ENCODE peak calls at places on chromosomes 16 and 17, in six cellular contexts. B is IMR-90, M is K562, U is SK-N-SH, R is GM12878, C is HepG2. S is an unnamed sample.

GRCh38 chr17:9833922-9834321 is 8.2 kb downstream of the GLP2R start:
- DNase-seq in B (no peak), R (no peak), U (no peak), M (no peak), C (no peak), S (no peak)

GRCh38 chr17:82101301-82101715 is 3.3 kb upstream of the FASN start:
- DNase-seq in B (no peak), U (peak), C (no peak), M (no peak), R (no peak), S (no peak)

GRCh38 chr17:75614006-75614405 is 19.2 kb upstream of the SMIM5 start:
- DNase-seq in R (no peak), C (no peak), M (peak), U (peak), B (no peak), S (peak)

GRCh38 chr17:43846221-43846712 is 709 bp upstream of the CD300LG start:
- DNase-seq in M (peak), B (peak), R (no peak), U (peak), C (peak), S (peak)

GRCh38 chr17:8004899-8005298 is 2.5 kb downstream of the GUCY2D start:
- DNase-seq in M (no peak), R (no peak), U (no peak), B (peak), C (no peak), S (no peak)

GRCh38 chr16:4298761-4299522 is 16.9 kb upstream of the GLIS2 start:
- DNase-seq in B (peak), R (no peak), M (peak), C (no peak), U (peak), S (peak)

GRCh38 chr17:36529121-36529520 is 5.5 kb downstream of the MYO19 start:
- DNase-seq in U (no peak), M (peak), R (no peak), C (no peak), B (peak), S (peak)

GRCh38 chr16:86922311-86922710 is 344.0 kb downstream of the FOXL1 start:
- DNase-seq in M (no peak), R (no peak), B (no peak), C (no peak), U (no peak), S (no peak)

GRCh38 chr16:86517652-86518258 is 7.4 kb downstream of the FOXF1 start:
- DNase-seq in U (peak), R (no peak), C (peak), M (peak), B (peak), S (peak)

GRCh38 chr17:21689604-21690003 is 2.7 kb upstream of the KCNJ18 start:
- DNase-seq in C (no peak), B (peak), M (no peak), R (no peak), U (no peak), S (peak)

GRCh38 chr17:62206550-62206949 is 141.5 kb upstream of the MED13 start:
- DNase-seq in B (no peak), M (no peak), R (no peak), U (peak), C (no peak), S (no peak)

GRCh38 chr17:36777118-36777517 is 160.2 kb upstream of the LHX1 start:
- DNase-seq in M (peak), B (peak), R (no peak), U (no peak), C (no peak), S (no peak)

GRCh38 chr16:57620316-57621231 is 7.9 kb upstream of the ADGRG1 start:
- DNase-seq in B (no peak), R (no peak), C (no peak), M (no peak), U (no peak), S (no peak)

GRCh38 chr17:44794699-44795413 is 35.2 kb downstream of the GJC1 start:
- DNase-seq in M (peak), R (no peak), U (no peak), C (no peak), B (peak), S (peak)

GRCh38 chr17:8488491-8488890 is 52.8 kb downstream of the NDEL1 start:
- DNase-seq in M (no peak), R (no peak), B (no peak), C (no peak), U (no peak), S (no peak)

GRCh38 chr17:39197380-39198185 is at the start of gene CACNB1:
- DNase-seq in C (peak), B (peak), M (peak), R (no peak), U (peak), S (peak)

GRCh38 chr17:17713839-17714238 is 32.6 kb downstream of the RAI1 start:
- DNase-seq in C (peak), M (no peak), U (no peak), B (peak), R (no peak), S (no peak)
- TF ChIP-seq USF2 in C (no peak), M (no peak), U (no peak), B (peak), R (no peak), S (no peak)

GRCh38 chr17:30477083-30477757 is at the start of gene GOSR1:
- DNase-seq in B (peak), C (peak), U (peak), M (peak), R (peak), S (peak)
- H3K27ac ChIP-seq in B (peak), C (peak), U (peak), M (peak), R (peak), S (peak)

GRCh38 chr17:41919165-41919817 is 540 bp upstream of the ACLY start:
- DNase-seq in M (no peak), B (no peak), U (no peak), R (peak), C (peak), S (no peak)
- TF ChIP-seq SMC3 in M (no peak), B (no peak), U (no peak), R (no peak), C (no peak), S (no peak)

DNA sequence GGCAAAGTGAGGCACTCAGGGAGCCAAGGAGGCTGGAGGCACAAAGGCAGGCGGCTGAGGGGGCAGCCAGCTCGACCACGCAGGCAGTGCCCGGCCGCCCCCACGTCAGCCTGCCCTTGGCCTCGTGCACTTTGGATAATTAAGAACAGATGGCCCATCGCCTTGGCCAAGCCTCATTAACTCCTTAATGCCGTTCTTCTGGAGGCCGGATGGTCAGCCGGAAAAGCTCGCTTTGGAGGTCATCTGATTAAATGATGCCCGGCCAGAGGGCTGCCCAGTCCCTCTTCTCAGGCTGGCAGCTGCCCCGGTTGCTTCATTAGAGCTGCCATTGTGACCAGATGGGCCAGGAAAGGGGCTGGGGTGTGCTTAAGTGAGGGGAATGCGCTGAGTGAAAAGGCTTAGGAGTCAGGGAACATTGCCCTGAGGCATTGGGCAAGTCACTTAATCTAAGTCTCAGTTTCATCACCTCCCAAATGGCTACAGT is 364.0 kb downstream of the NPIPA8 start:
- DNase-seq in C (no peak), U (peak), B (no peak), R (no peak), M (no peak), S (no peak)
- TF ChIP-seq USF2 in C (no peak), U (no peak), B (no peak), R (no peak), M (no peak), S (no peak)

GRCh38 chr17:57903961-57904360 is 51.3 kb downstream of the CUEDC1 start:
- DNase-seq in M (no peak), U (no peak), B (no peak), C (no peak), R (no peak), S (no peak)
- H3K27ac ChIP-seq in M (no peak), U (peak), B (no peak), C (peak), R (peak), S (peak)

GRCh38 chr16:72530434-72530833 is 358.5 kb upstream of the PMFBP1 start:
- DNase-seq in R (no peak), U (no peak), M (no peak), B (peak), C (no peak), S (no peak)
- TF ChIP-seq SMC3 in R (no peak), U (peak), M (no peak), B (peak), C (no peak), S (no peak)